ENCODE peak calls at places on chromosomes 6 and 20, in ten cellular contexts. A, H, Q, U, T, M, G, E, Y and V are unnamed samples. For H3K9me3, the result is how much of the 10 kb centered on the place peaks cover.

GRCh38 chr20:35091808-35092523 is 641 bp downstream of the TRPC4AP start:
- DNase-seq in A (peak), H (no peak), Q (peak), U (no peak), T (no peak), M (peak), G (no peak), E (no peak), Y (no peak), V (no peak)

GRCh38 chr6:36075656-36076055 is 48.0 kb downstream of the MAPK14 start:
- DNase-seq in A (no peak), H (peak), Q (no peak), U (no peak), T (no peak), M (no peak), G (peak), E (no peak), Y (no peak), V (no peak)

GRCh38 chr6:52390361-52390727 is 28.4 kb downstream of the PAQR8 start:
- DNase-seq in A (no peak), H (peak), Q (peak), U (no peak), T (peak), M (no peak), G (no peak), E (no peak), Y (peak), V (peak)

GRCh38 chr6:164398647-164399046 is 910.8 kb downstream of the C6orf118 start:
- DNase-seq in A (peak), H (peak), Q (no peak), U (no peak), T (no peak), M (no peak), G (no peak), E (no peak), Y (no peak), V (no peak)

GRCh38 chr6:45454008-45454911 is 76.5 kb upstream of the SUPT3H start:
- DNase-seq in A (no peak), H (peak), Q (peak), U (no peak), T (no peak), M (no peak), G (no peak), E (no peak), Y (no peak), V (no peak)

GRCh38 chr6:63798378-63798777 is 162.8 kb downstream of the PHF3 start:
- DNase-seq in A (no peak), H (no peak), Q (no peak), U (no peak), T (no peak), M (no peak), G (no peak), E (no peak), Y (no peak), V (no peak)

GRCh38 chr6:100232791-100233573 is 231.7 kb downstream of the SIM1 start:
- DNase-seq in A (no peak), H (peak), Q (no peak), U (no peak), T (no peak), M (no peak), G (no peak), E (no peak), Y (no peak), V (no peak)

GRCh38 chr6:136312975-136313374 is 23.3 kb upstream of the BCLAF1 start:
- DNase-seq in A (no peak), H (no peak), Q (no peak), U (no peak), T (no peak), M (no peak), G (no peak), E (no peak), Y (no peak), V (no peak)

GRCh38 chr6:47489995-47490394 is 12.4 kb downstream of the CD2AP start:
- DNase-seq in A (no peak), H (no peak), Q (no peak), U (no peak), T (no peak), M (no peak), G (no peak), E (no peak), Y (no peak), V (no peak)

GRCh38 chr20:59152559-59153354 is 10.9 kb upstream of the ZNF831 start:
- DNase-seq in A (no peak), H (no peak), Q (no peak), U (peak), T (no peak), M (no peak), G (no peak), E (no peak), Y (no peak), V (no peak)

GRCh38 chr6:41976794-41977484 is 35.3 kb upstream of the CCND3 start:
- DNase-seq in A (peak), H (peak), Q (peak), U (no peak), T (no peak), M (no peak), G (no peak), E (no peak), Y (no peak), V (no peak)

GRCh38 chr20:31403886-31404285 is 2.1 kb downstream of the DEFB121 start:
- DNase-seq in A (no peak), H (no peak), Q (no peak), U (no peak), T (no peak), M (no peak), G (no peak), E (no peak), Y (no peak), V (no peak)
- H3K9me3 ChIP-seq in A (under half), H (under half), Q (under half), U (under half), T (under half), M (under half), G (under half), E (under half), Y (under half), V (under half)

GRCh38 chr6:87264481-87264880 is 57.9 kb upstream of the SMIM8 start:
- DNase-seq in A (no peak), H (no peak), Q (no peak), U (no peak), T (no peak), M (no peak), G (no peak), E (no peak), Y (no peak), V (no peak)
- H3K9me3 ChIP-seq in A (under half), H (under half), Q (under half), U (under half), T (under half), M (under half), G (under half), E (under half), Y (under half), V (under half)

GRCh38 chr20:41573955-41574354 is 44.2 kb downstream of the CHD6 start:
- DNase-seq in A (no peak), H (no peak), Q (no peak), U (no peak), T (no peak), M (no peak), G (no peak), E (no peak), Y (no peak), V (no peak)
- H3K9me3 ChIP-seq in A (under half), H (under half), Q (under half), U (under half), T (under half), M (under half), G (under half), E (under half), Y (under half), V (under half)

GRCh38 chr6:108904731-108905130 is 56.5 kb downstream of the ARMC2 start:
- DNase-seq in A (no peak), H (no peak), Q (no peak), U (no peak), T (no peak), M (no peak), G (peak), E (no peak), Y (no peak), V (no peak)
- H3K9me3 ChIP-seq in A (under half), H (under half), Q (under half), U (under half), T (under half), M (under half), G (under half), E (under half), Y (under half), V (under half)

DNA sequence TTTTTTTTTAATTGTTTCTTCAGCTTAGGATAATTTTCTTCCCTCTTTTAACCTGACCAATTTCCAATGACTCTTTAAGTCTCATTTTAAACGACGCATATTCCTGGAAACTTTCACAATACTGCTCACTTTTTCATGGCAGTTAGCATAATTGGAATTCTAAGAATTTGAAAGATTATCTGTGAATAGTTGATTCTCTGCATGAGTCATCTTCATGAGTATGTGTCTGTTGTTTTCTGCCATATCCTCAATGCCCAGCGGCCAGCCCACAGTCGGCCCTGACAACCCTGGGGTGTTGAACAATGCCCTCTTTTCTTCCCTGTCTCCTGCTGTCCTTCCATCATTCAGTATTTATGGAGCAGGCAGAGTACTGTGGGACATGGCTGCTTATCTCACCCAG is 554.2 kb downstream of the CDH26 start:
- DNase-seq in A (no peak), H (peak), Q (peak), U (no peak), T (no peak), M (no peak), G (peak), E (no peak), Y (no peak), V (no peak)
- H3K9me3 ChIP-seq in A (under half), H (under half), Q (under half), U (under half), T (under half), M (under half), G (under half), E (under half), Y (under half), V (under half)

GRCh38 chr6:66145867-66146266 is 438.8 kb upstream of the EYS start:
- DNase-seq in A (no peak), H (no peak), Q (no peak), U (no peak), T (no peak), M (no peak), G (no peak), E (no peak), Y (no peak), V (no peak)
- H3K9me3 ChIP-seq in A (under half), H (under half), Q (under half), U (under half), T (under half), M (under half), G (under half), E (under half), Y (under half), V (under half)

DNA sequence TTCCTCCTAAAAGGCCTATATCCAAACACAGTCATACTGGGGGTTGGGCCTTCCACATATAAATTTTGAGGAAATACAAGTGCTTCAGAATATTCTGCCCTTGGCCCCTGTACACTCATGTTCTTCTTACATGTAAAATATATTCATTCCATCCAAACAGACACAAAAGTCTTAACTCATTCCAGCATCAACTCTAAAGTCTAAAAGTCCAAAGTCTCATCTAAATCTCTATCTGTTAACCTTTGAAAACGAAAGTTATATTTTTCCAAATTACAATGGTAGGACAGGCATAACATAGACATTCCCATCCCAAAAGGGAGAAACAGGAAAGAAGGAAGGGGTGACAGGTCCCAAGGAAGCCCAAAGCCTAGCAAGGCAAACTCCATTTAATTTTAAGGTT is 215.4 kb upstream of the THBS2 start:
- DNase-seq in A (peak), H (no peak), Q (no peak), U (no peak), T (no peak), M (no peak), G (no peak), E (no peak), Y (no peak), V (no peak)
- H3K9me3 ChIP-seq in A (under half), H (under half), Q (under half), U (under half), T (under half), M (under half), G (under half), E (half or more), Y (under half), V (under half)

DNA sequence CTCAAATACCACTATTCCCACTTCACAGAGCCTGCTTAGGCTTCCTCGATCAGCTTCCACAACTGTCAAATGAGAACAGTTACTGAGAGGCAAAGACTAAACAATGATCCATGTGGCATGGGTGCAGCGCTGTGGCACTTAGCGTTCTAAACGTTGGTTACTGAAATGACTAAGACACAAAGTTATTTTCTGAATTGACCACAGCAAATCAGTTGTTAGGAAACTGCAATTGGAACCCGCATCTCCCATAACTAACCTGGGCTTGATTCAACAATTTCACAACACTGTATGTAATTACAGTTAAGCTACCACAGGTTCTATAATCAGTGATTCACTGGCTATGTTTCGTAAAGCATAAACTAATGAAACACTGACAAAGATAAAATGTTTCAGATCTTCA is 12.6 kb downstream of the WDR27 start:
- DNase-seq in A (peak), H (peak), Q (peak), U (no peak), T (no peak), M (no peak), G (no peak), E (no peak), Y (no peak), V (no peak)
- H3K9me3 ChIP-seq in A (under half), H (under half), Q (under half), U (under half), T (under half), M (under half), G (under half), E (under half), Y (under half), V (under half)

GRCh38 chr6:137839076-137839475 is 28.0 kb upstream of the TNFAIP3 start:
- DNase-seq in A (no peak), H (no peak), Q (no peak), U (no peak), T (no peak), M (no peak), G (no peak), E (no peak), Y (no peak), V (no peak)
- H3K9me3 ChIP-seq in A (under half), H (under half), Q (under half), U (under half), T (under half), M (under half), G (under half), E (under half), Y (under half), V (under half)